ENCODE peak calls at places on chromosomes 4 and X, in seven cellular contexts. N is HuH-7.5; S is cardiac fibroblast; J is HEK293T; P is germinal center; O is NCI-H1092 treated with DMSO at 0.1 percent for 48 hours; I is naive thymus-derived CD8-positive, alpha-beta T cell. W is an unnamed sample.

GRCh38 chrX:128781506-128781905 is 729.3 kb upstream of the ACTRT1 start:
- DNase-seq in N (peak; percentile 15), S (no peak), J (peak; percentile 55), P (no peak), O (peak; percentile 54), I (peak; percentile 1), W (peak; percentile 81)

GRCh38 chrX:30659421-30659820 is 6.2 kb downstream of the GK start:
- DNase-seq in N (no peak), S (peak; percentile 84), J (no peak), P (no peak), O (no peak), I (no peak), W (no peak)

GRCh38 chr4:119149110-119149509 is 13.5 kb downstream of the MYOZ2 start:
- DNase-seq in N (no peak), S (no peak), J (no peak), P (no peak), O (no peak), I (no peak), W (no peak)

GRCh38 chrX:47634871-47635575 is 5.3 kb upstream of the CFP start:
- DNase-seq in N (no peak), S (no peak), J (no peak), P (no peak), O (no peak), I (no peak), W (no peak)

GRCh38 chrX:56764153-56764974 is 35.3 kb downstream of the NBDY start:
- DNase-seq in N (peak; percentile 35), S (peak; percentile 84), J (peak; percentile 60), P (peak; percentile 61), O (no peak), I (peak; percentile 67), W (peak; percentile 88)

GRCh38 chr4:174578366-174578765 is 56.1 kb upstream of the HPGD start:
- DNase-seq in N (no peak), S (peak; percentile 34), J (no peak), P (no peak), O (no peak), I (no peak), W (no peak)

GRCh38 chr4:100261346-100261745 is 71.1 kb upstream of the DDIT4L start:
- DNase-seq in N (no peak), S (no peak), J (no peak), P (no peak), O (no peak), I (no peak), W (no peak)

GRCh38 chr4:12956026-12956425 is 528.1 kb downstream of the RAB28 start:
- DNase-seq in N (no peak), S (no peak), J (no peak), P (no peak), O (no peak), I (no peak), W (no peak)

GRCh38 chrX:49041683-49042529 is 1.3 kb downstream of the TFE3 start:
- DNase-seq in N (no peak), S (peak; percentile 39), J (no peak), P (no peak), O (no peak), I (no peak), W (peak; percentile 35)

GRCh38 chrX:115616943-115617563 is 56.1 kb downstream of the PLS3 start:
- DNase-seq in N (no peak), S (peak; percentile 20), J (no peak), P (no peak), O (no peak), I (no peak), W (peak; percentile 76)

GRCh38 chrX:112941209-112941788 is 100.7 kb upstream of the AMOT start:
- DNase-seq in N (no peak), S (no peak), J (no peak), P (no peak), O (no peak), I (no peak), W (peak; percentile 1)

GRCh38 chr4:110748071-110748470 is 125.2 kb upstream of the PITX2 start:
- DNase-seq in N (no peak), S (no peak), J (no peak), P (no peak), O (no peak), I (no peak), W (no peak)